ENCODE peak calls at places on chromosomes 2 and 18, in four cellular contexts. D is C1 segment of cervical spinal cord; F is activated CD8-positive, alpha-beta memory T cell treated with anti-CD3 and anti-CD28 coated beads for 48 hours; E is activated T-cell treated with anti-CD3 and anti-CD28 coated beads, Interleukin-2, amount 50 U/mL, for 4 hours. X is an unnamed sample.

GRCh38 chr2:129888461-129888860 is 91.0 kb upstream of the RAB6C start:
- DNase-seq in D (no peak), F (no peak), E (no peak), X (no peak)

GRCh38 chr2:180174580-180174979 is 167.5 kb upstream of the CWC22 start:
- DNase-seq in D (no peak), F (no peak), E (no peak), X (no peak)

GRCh38 chr2:144403940-144404339 is 116.0 kb downstream of the ZEB2 start:
- DNase-seq in D (no peak), F (no peak), E (no peak), X (no peak)

GRCh38 chr2:9594361-9595063 is 36.3 kb downstream of the YWHAQ start:
- DNase-seq in D (no peak), F (no peak), E (no peak), X (no peak)

GRCh38 chr2:98114643-98115355 is 27.8 kb downstream of the VWA3B start:
- DNase-seq in D (no peak), F (no peak), E (no peak), X (no peak)

GRCh38 chr2:129006901-129007300 is 688.2 kb upstream of the HS6ST1 start:
- DNase-seq in D (no peak), F (no peak), E (no peak), X (no peak)

GRCh38 chr18:77115461-77115907 is 17.1 kb downstream of the MBP start:
- DNase-seq in D (no peak), F (no peak), E (no peak), X (no peak)

GRCh38 chr18:79930020-79930642 is 21.3 kb downstream of the SLC66A2 start:
- DNase-seq in D (no peak), F (no peak), E (no peak), X (no peak)

GRCh38 chr18:24801011-24801410 is 340.6 kb downstream of the HRH4 start:
- DNase-seq in D (no peak), F (no peak), E (no peak), X (no peak)

GRCh38 chr2:165469417-165469816 is at the start of gene CSRNP3:
- DNase-seq in D (peak), F (no peak), E (no peak), X (peak)

X was measured in GOT3.